ENCODE peak calls at places on chromosomes 5 and 9, in six cellular contexts. G, D, S, Y, C and R are unnamed samples.
A peak's percentile ranks its signal among the peaks of the same experiment; 100 is the strongest.

GRCh38 chr5:53671447-53671846 is 111.0 kb downstream of the NDUFS4 start:
- DNase-seq in G (no peak), D (peak; percentile 46), S (no peak), Y (no peak), C (no peak), R (no peak)

GRCh38 chr5:175714686-175715085 is 56.8 kb downstream of the HRH2 start:
- DNase-seq in G (no peak), D (no peak), S (no peak), Y (no peak), C (no peak), R (no peak)

GRCh38 chr5:38382898-38383297 is 124.5 kb downstream of the EGFLAM start:
- DNase-seq in G (peak; percentile 79), D (peak; percentile 83), S (peak; percentile 81), Y (peak; percentile 4), C (peak; percentile 85), R (peak; percentile 39)

GRCh38 chr5:146283344-146283761 is 55.3 kb upstream of the POU4F3 start:
- DNase-seq in G (no peak), D (no peak), S (no peak), Y (no peak), C (peak; percentile 18), R (peak; percentile 97)

GRCh38 chr5:62341783-62342475 is 35.9 kb downstream of the KIF2A start:
- DNase-seq in G (no peak), D (no peak), S (no peak), Y (no peak), C (no peak), R (no peak)

GRCh38 chr5:79959407-79959806 is 31.7 kb downstream of the MTX3 start:
- DNase-seq in G (no peak), D (no peak), S (no peak), Y (no peak), C (no peak), R (no peak)

GRCh38 chr9:95771556-95772280 is 103.8 kb upstream of the ERCC6L2 start:
- DNase-seq in G (no peak), D (no peak), S (peak; percentile 78), Y (no peak), C (peak; percentile 82), R (peak; percentile 45)

GRCh38 chr9:81848472-81848871 is 79.8 kb upstream of the SPATA31D4 start:
- DNase-seq in G (no peak), D (no peak), S (no peak), Y (no peak), C (peak; percentile 7), R (peak; percentile 26)

GRCh38 chr5:1923341-1923740 is 40.6 kb upstream of the IRX4 start:
- DNase-seq in G (no peak), D (no peak), S (no peak), Y (no peak), C (no peak), R (no peak)

GRCh38 chr5:16600949-16601348 is 15.8 kb downstream of the RETREG1 start:
- DNase-seq in G (no peak), D (no peak), S (no peak), Y (no peak), C (no peak), R (no peak)

GRCh38 chr5:178394074-178394473 is 161.5 kb upstream of the PHYKPL start:
- DNase-seq in G (no peak), D (no peak), S (no peak), Y (no peak), C (no peak), R (no peak)

GRCh38 chr5:139867109-139867508 is 71.5 kb downstream of the PSD2 start:
- DNase-seq in G (no peak), D (no peak), S (no peak), Y (no peak), C (no peak), R (no peak)

GRCh38 chr5:71631070-71631469 is 43.9 kb downstream of the MCCC2 start:
- DNase-seq in G (no peak), D (no peak), S (no peak), Y (no peak), C (no peak), R (no peak)

GRCh38 chr9:94799578-94800264 is 73.2 kb downstream of the AOPEP start:
- DNase-seq in G (no peak), D (no peak), S (no peak), Y (no peak), C (no peak), R (peak; percentile 95)

GRCh38 chr5:3187846-3188425 is 407.7 kb upstream of the IRX1 start:
- DNase-seq in G (no peak), D (no peak), S (no peak), Y (no peak), C (no peak), R (no peak)

GRCh38 chr9:33742519-33742918 is 52.8 kb upstream of the PRSS3 start:
- DNase-seq in G (peak; percentile 9), D (no peak), S (no peak), Y (no peak), C (peak; percentile 56), R (no peak)

GRCh38 chr5:624118-624950 is 12.2 kb downstream of the CEP72 start:
- DNase-seq in G (no peak), D (no peak), S (no peak), Y (no peak), C (no peak), R (no peak)

GRCh38 chr5:14428302-14429081 is 153.1 kb upstream of the OTULINL start:
- DNase-seq in G (no peak), D (no peak), S (no peak), Y (no peak), C (no peak), R (peak; percentile 72)

GRCh38 chr9:33202552-33203300 is 35.6 kb upstream of the B4GALT1 start:
- DNase-seq in G (no peak), D (peak; percentile 43), S (no peak), Y (peak; percentile 72), C (no peak), R (peak; percentile 55)

GRCh38 chr5:14727428-14727865 is 62.9 kb downstream of the OTULIN start:
- DNase-seq in G (peak; percentile 72), D (peak; percentile 75), S (peak; percentile 89), Y (no peak), C (peak; percentile 84), R (peak; percentile 49)

GRCh38 chr9:107945493-107945892 is 455.9 kb upstream of the KLF4 start:
- DNase-seq in G (peak; percentile 26), D (no peak), S (no peak), Y (no peak), C (no peak), R (no peak)

GRCh38 chr5:132198571-132198970 is 29.1 kb downstream of the P4HA2 start:
- DNase-seq in G (no peak), D (no peak), S (no peak), Y (no peak), C (no peak), R (no peak)

GRCh38 chr9:87381050-87381711 is 116.5 kb upstream of the DAPK1 start:
- DNase-seq in G (no peak), D (no peak), S (no peak), Y (no peak), C (peak; percentile 16), R (peak; percentile 90)

GRCh38 chr5:149280802-149281201 is 9.1 kb downstream of the AFAP1L1 start:
- DNase-seq in G (no peak), D (no peak), S (no peak), Y (no peak), C (no peak), R (no peak)

GRCh38 chr9:123016631-123017030 is 16.8 kb upstream of the GPR21 start:
- DNase-seq in G (no peak), D (no peak), S (no peak), Y (no peak), C (no peak), R (no peak)

GRCh38 chr5:130068988-130069387 is 164.7 kb downstream of the CHSY3 start:
- DNase-seq in G (no peak), D (no peak), S (no peak), Y (no peak), C (no peak), R (no peak)

GRCh38 chr5:136408996-136409395 is 43.7 kb upstream of the TRPC7 start:
- DNase-seq in G (no peak), D (no peak), S (no peak), Y (no peak), C (no peak), R (no peak)

GRCh38 chr9:113675475-113675941 is 200.6 kb upstream of the ZNF618 start:
- DNase-seq in G (peak; percentile 27), D (no peak), S (no peak), Y (no peak), C (no peak), R (peak; percentile 99)
- H3K4me1 ChIP-seq in G (no peaks in the 10 kb centered on the region), D (no peaks in the 10 kb centered on the region), S (no peaks in the 10 kb centered on the region), Y (no peaks in the 10 kb centered on the region), C (peaks cover 5% of the 10 kb centered on the region), R (peaks cover 37% of the 10 kb centered on the region)

DNA sequence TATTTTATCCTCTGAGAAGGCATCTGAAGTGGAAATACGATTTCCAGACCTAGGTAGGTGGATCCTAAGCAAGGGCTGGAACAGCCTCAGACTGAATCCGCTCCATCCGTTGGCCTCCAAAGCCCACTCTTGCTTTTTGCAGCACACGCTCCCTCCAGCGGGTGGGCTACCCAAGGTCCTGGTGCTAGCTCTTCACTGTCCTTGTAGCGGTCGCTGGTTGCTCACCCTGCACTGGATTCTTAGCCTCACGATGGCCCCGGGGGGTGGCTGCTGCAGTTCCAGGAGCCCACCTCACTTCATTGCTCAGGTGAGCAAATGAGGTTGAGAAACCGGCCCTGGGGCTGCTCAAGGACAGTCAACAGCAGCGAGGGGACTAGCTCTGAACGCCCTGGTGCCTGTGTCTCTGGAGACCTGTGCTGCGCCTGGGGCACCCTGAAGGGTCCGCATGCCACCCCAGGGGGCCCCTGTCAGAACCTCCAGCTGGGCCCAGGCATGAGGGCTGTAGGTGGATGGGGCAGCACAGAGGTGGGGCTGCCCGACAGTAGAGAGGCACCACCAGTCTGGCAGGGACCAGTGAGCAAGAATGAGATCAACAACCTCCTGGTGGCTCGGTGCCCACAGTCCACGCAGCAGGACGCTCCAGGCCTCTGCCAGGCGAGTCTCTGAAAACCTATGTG is 4.3 kb downstream of the MGAT4B start:
- DNase-seq in G (no peak), D (no peak), S (no peak), Y (no peak), C (no peak), R (no peak)
- H3K4me2 ChIP-seq in G (no peak overlapping the region), D (no peak overlapping the region), S (peak overlapping the region; percentile 73), Y (no peak overlapping the region), C (peak overlapping the region; percentile 75), R (no peak overlapping the region)

GRCh38 chr5:94094793-94095441 is 353.5 kb upstream of the POU5F2 start:
- DNase-seq in G (peak; percentile 27), D (no peak), S (no peak), Y (no peak), C (no peak), R (no peak)
- H3K4me1 ChIP-seq in G (peaks cover 11% of the 10 kb centered on the region), D (no peaks in the 10 kb centered on the region), S (no peaks in the 10 kb centered on the region), Y (no peaks in the 10 kb centered on the region), C (no peaks in the 10 kb centered on the region), R (no peaks in the 10 kb centered on the region)

GRCh38 chr5:170393235-170393634 is 4.1 kb upstream of the KCNMB1 start:
- DNase-seq in G (no peak), D (no peak), S (no peak), Y (no peak), C (no peak), R (no peak)
- H3K4me2 ChIP-seq in G (no peak overlapping the region), D (no peak overlapping the region), S (no peak overlapping the region), Y (peak overlapping the region; percentile 44), C (no peak overlapping the region), R (no peak overlapping the region)

GRCh38 chr5:23284656-23285055 is 222.8 kb upstream of the PRDM9 start:
- DNase-seq in G (no peak), D (no peak), S (no peak), Y (no peak), C (no peak), R (no peak)
- H3K4me1 ChIP-seq in G (no peaks in the 10 kb centered on the region), D (no peaks in the 10 kb centered on the region), S (no peaks in the 10 kb centered on the region), Y (no peaks in the 10 kb centered on the region), C (no peaks in the 10 kb centered on the region), R (no peaks in the 10 kb centered on the region)